ENCODE peak calls at places on chromosome 12, in six cellular contexts. One of them, this sample, is unnamed.

GRCh38 chr12:85823436-85824179 is 12.6 kb downstream of the RASSF9 start:
- DNase-seq in GM12878: no peak
- DNase-seq in H1: no peak
- DNase-seq in GM12891: no peak
- DNase-seq in HepG2: no peak
- DNase-seq in K562: no peak
- DNase-seq in this sample: no peak

GRCh38 chr12:52139579-52140062 is 52.2 kb downstream of the KRT80 start:
- DNase-seq in K562: peak
- DNase-seq in GM12891: no peak
- DNase-seq in H1: no peak
- DNase-seq in HepG2: no peak
- DNase-seq in GM12878: no peak
- DNase-seq in this sample: peak

GRCh38 chr12:115023279-115023678 is 339.3 kb upstream of the TBX3 start:
- DNase-seq in GM12878: no peak
- DNase-seq in GM12891: no peak
- DNase-seq in K562: no peak
- DNase-seq in H1: no peak
- DNase-seq in HepG2: no peak
- DNase-seq in this sample: no peak

GRCh38 chr12:28202374-28203130 is 12.3 kb downstream of the CCDC91 start:
- DNase-seq in HepG2: peak
- DNase-seq in H1: no peak
- DNase-seq in K562: no peak
- DNase-seq in GM12878: no peak
- DNase-seq in GM12891: no peak
- DNase-seq in this sample: no peak

GRCh38 chr12:115203661-115204060 is 519.7 kb upstream of the TBX3 start:
- DNase-seq in GM12878: no peak
- DNase-seq in H1: no peak
- DNase-seq in K562: no peak
- DNase-seq in GM12891: no peak
- DNase-seq in HepG2: no peak
- DNase-seq in this sample: no peak

GRCh38 chr12:40168001-40168400 is 56.8 kb upstream of the LRRK2 start:
- DNase-seq in H1: no peak
- DNase-seq in K562: no peak
- DNase-seq in HepG2: no peak
- DNase-seq in GM12891: no peak
- DNase-seq in GM12878: no peak
- DNase-seq in this sample: no peak

GRCh38 chr12:46217686-46218508 is 50.9 kb downstream of the SLC38A1 start:
- DNase-seq in HepG2: no peak
- DNase-seq in K562: no peak
- DNase-seq in GM12891: no peak
- DNase-seq in H1: no peak
- DNase-seq in GM12878: peak
- DNase-seq in this sample: peak

GRCh38 chr12:42568952-42569916 is 20.3 kb downstream of the PRICKLE1 start:
- DNase-seq in GM12878: peak
- DNase-seq in HepG2: peak
- DNase-seq in H1: no peak
- DNase-seq in K562: peak
- DNase-seq in GM12891: no peak
- DNase-seq in this sample: no peak

GRCh38 chr12:103140217-103140616 is 182.7 kb downstream of the ASCL1 start:
- DNase-seq in H1: no peak
- DNase-seq in HepG2: no peak
- DNase-seq in K562: no peak
- DNase-seq in GM12891: no peak
- DNase-seq in GM12878: no peak
- DNase-seq in this sample: no peak

DNA sequence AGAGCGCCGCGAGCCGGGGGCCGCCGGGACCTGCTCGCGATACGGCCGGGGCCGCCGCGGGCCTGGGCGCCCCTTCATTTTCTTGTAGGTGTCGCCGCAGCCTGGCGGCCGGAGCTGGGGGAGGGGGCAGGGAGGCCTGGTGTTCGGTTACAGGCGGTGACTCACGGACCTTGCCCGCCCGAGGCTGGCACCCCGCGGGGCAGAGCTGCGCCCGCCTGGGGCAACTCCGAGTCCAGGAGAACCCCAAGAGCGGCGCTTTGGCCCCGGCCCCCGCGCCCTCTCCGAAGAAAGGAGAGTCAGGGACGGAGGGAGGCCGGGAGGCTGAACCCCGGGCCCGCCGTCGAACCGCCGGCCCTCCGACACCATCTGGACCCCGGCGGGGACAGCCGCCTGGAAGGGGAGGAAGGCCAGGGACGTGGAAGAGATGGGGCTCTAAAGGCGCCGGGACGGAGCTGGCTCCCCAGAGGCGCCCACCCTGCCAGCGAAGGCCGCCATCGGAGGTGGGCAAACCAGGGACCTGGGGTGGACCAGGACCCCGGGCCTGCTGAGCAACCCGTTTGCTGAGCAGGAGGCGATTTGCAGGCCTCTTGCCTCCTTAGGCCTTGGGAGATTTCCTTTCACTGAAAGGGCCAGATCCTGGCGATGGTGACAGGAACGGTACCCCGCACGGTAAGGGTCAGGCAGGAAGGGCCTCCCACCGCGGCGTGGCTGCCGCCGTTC is 828 bp upstream of the NUAK1 start:
- DNase-seq in H1: peak
- DNase-seq in HepG2: peak
- DNase-seq in GM12878: no peak
- DNase-seq in GM12891: peak
- DNase-seq in K562: no peak
- DNase-seq in this sample: no peak
- TF ChIP-seq POLR2A in H1: peak
- TF ChIP-seq POLR2A in HepG2: no peak
- TF ChIP-seq POLR2A in GM12878: no peak
- TF ChIP-seq POLR2A in GM12891: no peak
- TF ChIP-seq POLR2A in K562: no peak
- TF ChIP-seq POLR2A in this sample: no peak

GRCh38 chr12:2346405-2346804 is 293.6 kb downstream of the CACNA1C start:
- DNase-seq in GM12891: no peak
- DNase-seq in H1: no peak
- DNase-seq in GM12878: no peak
- DNase-seq in K562: no peak
- DNase-seq in HepG2: no peak
- DNase-seq in this sample: no peak
- TF ChIP-seq POLR2AphosphoS5 in GM12891: no peak
- TF ChIP-seq POLR2AphosphoS5 in H1: no peak
- TF ChIP-seq POLR2AphosphoS5 in GM12878: no peak
- TF ChIP-seq POLR2AphosphoS5 in K562: no peak
- TF ChIP-seq POLR2AphosphoS5 in HepG2: no peak
- TF ChIP-seq POLR2AphosphoS5 in this sample: no peak

GRCh38 chr12:130632582-130633174 is 83.4 kb downstream of the RIMBP2 start:
- DNase-seq in GM12878: no peak
- DNase-seq in HepG2: no peak
- DNase-seq in GM12891: no peak
- DNase-seq in H1: no peak
- DNase-seq in K562: no peak
- DNase-seq in this sample: no peak
- TF ChIP-seq TAF1 in GM12878: no peak
- TF ChIP-seq TAF1 in HepG2: no peak
- TF ChIP-seq TAF1 in GM12891: no peak
- TF ChIP-seq TAF1 in H1: no peak
- TF ChIP-seq TAF1 in K562: no peak
- TF ChIP-seq TAF1 in this sample: no peak

GRCh38 chr12:12716151-12716844 is 870 bp upstream of the CDKN1B start:
- DNase-seq in HepG2: peak
- DNase-seq in GM12891: no peak
- DNase-seq in H1: no peak
- DNase-seq in GM12878: no peak
- DNase-seq in K562: no peak
- DNase-seq in this sample: no peak

GRCh38 chr12:12715459-12716150 is 1.6 kb upstream of the CDKN1B start:
- DNase-seq in HepG2: no peak
- DNase-seq in GM12878: no peak
- DNase-seq in K562: no peak
- DNase-seq in GM12891: no peak
- DNase-seq in H1: no peak
- DNase-seq in this sample: no peak

GRCh38 chr12:12715128-12715458 is 2.1 kb upstream of the CDKN1B start:
- DNase-seq in HepG2: no peak
- DNase-seq in K562: no peak
- DNase-seq in GM12878: no peak
- DNase-seq in H1: no peak
- DNase-seq in GM12891: no peak
- DNase-seq in this sample: no peak

GRCh38 chr12:12713932-12714275 is 3.3 kb upstream of the CDKN1B start:
- DNase-seq in GM12878: no peak
- DNase-seq in HepG2: no peak
- DNase-seq in GM12891: no peak
- DNase-seq in H1: no peak
- DNase-seq in K562: no peak
- DNase-seq in this sample: no peak

GRCh38 chr12:12714276-12715001 is 2.7 kb upstream of the CDKN1B start:
- DNase-seq in GM12878: no peak
- DNase-seq in HepG2: no peak
- DNase-seq in H1: no peak
- DNase-seq in K562: peak
- DNase-seq in GM12891: no peak
- DNase-seq in this sample: no peak
- TF ChIP-seq POLR2A in GM12878: peak
- TF ChIP-seq POLR2A in HepG2: no peak
- TF ChIP-seq POLR2A in H1: no peak
- TF ChIP-seq POLR2A in K562: peak
- TF ChIP-seq POLR2A in GM12891: peak
- TF ChIP-seq POLR2A in this sample: no peak

This sample was measured in GM12892.